ENCODE peak calls at places on chromosomes 12 and 14, in six cellular contexts. One of them, this sample, is unnamed.
A peak's percentile ranks its signal among the peaks of the same experiment; 100 is the strongest.

GRCh38 chr14:93936926-93937325 is 9.8 kb downstream of the FAM181A start:
- DNase-seq in heart left ventricle: no peak
- DNase-seq in breast epithelium: no peak
- DNase-seq in transverse colon: no peak
- DNase-seq in GM23248: no peak
- DNase-seq in aorta: no peak
- DNase-seq in this sample: no peak

GRCh38 chr12:121799175-121799841 is 4.5 kb upstream of the SETD1B start:
- DNase-seq in heart left ventricle: peak; percentile 82
- DNase-seq in aorta: peak; percentile 75
- DNase-seq in GM23248: peak; percentile 90
- DNase-seq in transverse colon: peak; percentile 81
- DNase-seq in breast epithelium: peak; percentile 87
- DNase-seq in this sample: peak; percentile 86

GRCh38 chr12:94731733-94732360 is 81.5 kb upstream of the TMCC3 start:
- DNase-seq in heart left ventricle: no peak
- DNase-seq in aorta: no peak
- DNase-seq in breast epithelium: no peak
- DNase-seq in transverse colon: no peak
- DNase-seq in GM23248: no peak
- DNase-seq in this sample: no peak

GRCh38 chr14:74240794-74241610 is 1.8 kb downstream of the VSX2 start:
- DNase-seq in heart left ventricle: no peak
- DNase-seq in aorta: no peak
- DNase-seq in GM23248: peak; percentile 41
- DNase-seq in breast epithelium: no peak
- DNase-seq in transverse colon: no peak
- DNase-seq in this sample: no peak

GRCh38 chr14:51867753-51868152 is 7.3 kb downstream of the GNG2 start:
- DNase-seq in aorta: no peak
- DNase-seq in GM23248: no peak
- DNase-seq in transverse colon: no peak
- DNase-seq in heart left ventricle: no peak
- DNase-seq in breast epithelium: no peak
- DNase-seq in this sample: no peak

GRCh38 chr14:35287481-35288013 is 4.6 kb upstream of the PSMA6 start:
- DNase-seq in GM23248: no peak
- DNase-seq in aorta: no peak
- DNase-seq in heart left ventricle: no peak
- DNase-seq in transverse colon: peak; percentile 12
- DNase-seq in breast epithelium: no peak
- DNase-seq in this sample: no peak

GRCh38 chr12:65511134-65511912 is 232.8 kb downstream of the MSRB3 start:
- DNase-seq in GM23248: no peak
- DNase-seq in transverse colon: no peak
- DNase-seq in breast epithelium: peak; percentile 69
- DNase-seq in aorta: peak; percentile 48
- DNase-seq in heart left ventricle: peak; percentile 43
- DNase-seq in this sample: peak; percentile 91

GRCh38 chr12:116434155-116435065 is 124.8 kb upstream of the MAP1LC3B2 start:
- DNase-seq in aorta: peak; percentile 95
- DNase-seq in breast epithelium: peak; percentile 94
- DNase-seq in transverse colon: peak; percentile 77
- DNase-seq in heart left ventricle: peak; percentile 64
- DNase-seq in GM23248: peak; percentile 97
- DNase-seq in this sample: peak; percentile 88

GRCh38 chr12:120783197-120783596 is 57.6 kb downstream of the ACADS start:
- DNase-seq in heart left ventricle: no peak
- DNase-seq in transverse colon: no peak
- DNase-seq in breast epithelium: no peak
- DNase-seq in aorta: no peak
- DNase-seq in GM23248: peak; percentile 69
- DNase-seq in this sample: peak; percentile 78

GRCh38 chr12:63982787-63983186 is 138.3 kb downstream of the SRGAP1 start:
- DNase-seq in aorta: no peak
- DNase-seq in heart left ventricle: no peak
- DNase-seq in transverse colon: no peak
- DNase-seq in breast epithelium: no peak
- DNase-seq in GM23248: peak; percentile 40
- DNase-seq in this sample: no peak

GRCh38 chr12:64088431-64089349 is 133.4 kb downstream of the KICS2 start:
- DNase-seq in breast epithelium: peak; percentile 87
- DNase-seq in GM23248: peak; percentile 96
- DNase-seq in aorta: peak; percentile 70
- DNase-seq in transverse colon: peak; percentile 65
- DNase-seq in heart left ventricle: peak; percentile 72
- DNase-seq in this sample: peak; percentile 96

GRCh38 chr12:116187158-116187511 is 90.4 kb downstream of the MED13L start:
- DNase-seq in breast epithelium: no peak
- DNase-seq in GM23248: no peak
- DNase-seq in heart left ventricle: no peak
- DNase-seq in transverse colon: no peak
- DNase-seq in aorta: no peak
- DNase-seq in this sample: peak; percentile 54

GRCh38 chr12:3551386-3551785 is 60.4 kb downstream of the PRMT8 start:
- DNase-seq in GM23248: no peak
- DNase-seq in aorta: no peak
- DNase-seq in breast epithelium: no peak
- DNase-seq in heart left ventricle: no peak
- DNase-seq in transverse colon: no peak
- DNase-seq in this sample: no peak

GRCh38 chr12:53579545-53579955 is 46.6 kb downstream of the ATF7 start:
- DNase-seq in GM23248: no peak
- DNase-seq in breast epithelium: no peak
- DNase-seq in heart left ventricle: no peak
- DNase-seq in aorta: no peak
- DNase-seq in transverse colon: no peak
- DNase-seq in this sample: no peak

GRCh38 chr14:75720828-75721227 is 59.8 kb downstream of the TTLL5 start:
- DNase-seq in aorta: peak; percentile 83
- DNase-seq in heart left ventricle: peak; percentile 65
- DNase-seq in GM23248: peak; percentile 59
- DNase-seq in breast epithelium: peak; percentile 75
- DNase-seq in transverse colon: no peak
- DNase-seq in this sample: peak; percentile 39

GRCh38 chr14:27050195-27050594 is 452.4 kb upstream of the NOVA1 start:
- DNase-seq in heart left ventricle: no peak
- DNase-seq in aorta: no peak
- DNase-seq in GM23248: no peak
- DNase-seq in transverse colon: no peak
- DNase-seq in breast epithelium: no peak
- DNase-seq in this sample: no peak

GRCh38 chr12:2179953-2180736 is 127.4 kb downstream of the CACNA1C start:
- DNase-seq in heart left ventricle: peak; percentile 51
- DNase-seq in aorta: peak; percentile 91
- DNase-seq in transverse colon: peak; percentile 62
- DNase-seq in breast epithelium: peak; percentile 37
- DNase-seq in GM23248: peak; percentile 99
- DNase-seq in this sample: peak; percentile 52

GRCh38 chr12:80936642-80937390 is 918 bp downstream of the LIN7A start:
- DNase-seq in heart left ventricle: peak; percentile 49
- DNase-seq in transverse colon: peak; percentile 51
- DNase-seq in breast epithelium: peak; percentile 28
- DNase-seq in GM23248: peak; percentile 68
- DNase-seq in aorta: peak; percentile 50
- DNase-seq in this sample: peak; percentile 64

GRCh38 chr12:12272869-12273268 is 6.0 kb upstream of the LRP6 start:
- DNase-seq in aorta: no peak
- DNase-seq in transverse colon: no peak
- DNase-seq in heart left ventricle: no peak
- DNase-seq in GM23248: peak; percentile 63
- DNase-seq in breast epithelium: no peak
- DNase-seq in this sample: no peak

GRCh38 chr14:70707138-70708038 is 65.7 kb downstream of the TTC9 start:
- DNase-seq in GM23248: peak; percentile 68
- DNase-seq in transverse colon: no peak
- DNase-seq in aorta: no peak
- DNase-seq in heart left ventricle: no peak
- DNase-seq in breast epithelium: peak; percentile 60
- DNase-seq in this sample: peak; percentile 88

GRCh38 chr12:55385911-55386310 is 14.4 kb upstream of the OR6C65 start:
- DNase-seq in transverse colon: no peak
- DNase-seq in breast epithelium: no peak
- DNase-seq in heart left ventricle: no peak
- DNase-seq in GM23248: no peak
- DNase-seq in aorta: no peak
- DNase-seq in this sample: no peak

DNA sequence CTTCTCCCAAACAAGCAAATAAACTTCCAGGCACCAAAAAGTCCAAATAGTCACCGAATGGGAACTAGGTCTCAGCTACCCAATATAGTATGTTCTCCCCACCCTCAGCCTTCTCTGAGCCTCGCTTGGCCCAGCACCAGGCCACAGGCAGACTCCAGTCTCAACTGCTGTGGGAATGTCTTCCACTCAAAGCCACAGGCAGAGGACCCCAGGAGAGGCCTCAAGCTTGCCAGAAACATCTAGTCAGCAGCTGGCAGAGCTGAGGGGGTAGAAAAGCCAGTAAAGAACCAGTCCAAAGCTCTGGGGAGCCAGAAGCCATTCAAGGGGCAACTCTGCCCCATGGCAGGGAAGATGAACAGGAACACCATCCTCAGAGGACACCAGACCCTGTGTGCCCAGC is 41.8 kb downstream of the FMNL3 start:
- DNase-seq in transverse colon: no peak
- DNase-seq in aorta: no peak
- DNase-seq in GM23248: no peak
- DNase-seq in heart left ventricle: no peak
- DNase-seq in breast epithelium: no peak
- DNase-seq in this sample: no peak
- H3K4me1 ChIP-seq in transverse colon: peaks cover 8% of the 10 kb centered on the region
- H3K4me1 ChIP-seq in aorta: no peaks in the 10 kb centered on the region
- H3K4me1 ChIP-seq in GM23248: peaks cover 35% of the 10 kb centered on the region
- H3K4me1 ChIP-seq in heart left ventricle: peaks cover 55% of the 10 kb centered on the region
- H3K4me1 ChIP-seq in breast epithelium: peaks cover 11% of the 10 kb centered on the region
- H3K4me1 ChIP-seq in this sample: peaks cover 19% of the 10 kb centered on the region

GRCh38 chr12:31859232-31859977 is 99.8 kb upstream of the RESF1 start:
- DNase-seq in transverse colon: peak; percentile 8
- DNase-seq in breast epithelium: no peak
- DNase-seq in aorta: peak; percentile 53
- DNase-seq in GM23248: no peak
- DNase-seq in heart left ventricle: no peak
- DNase-seq in this sample: no peak
- H3K27ac ChIP-seq in transverse colon: no peak overlapping the region
- H3K27ac ChIP-seq in breast epithelium: no peak overlapping the region
- H3K27ac ChIP-seq in aorta: no peak overlapping the region
- H3K27ac ChIP-seq in GM23248: no peak overlapping the region
- H3K27ac ChIP-seq in heart left ventricle: no peak overlapping the region
- H3K27ac ChIP-seq in this sample: no peak overlapping the region

DNA sequence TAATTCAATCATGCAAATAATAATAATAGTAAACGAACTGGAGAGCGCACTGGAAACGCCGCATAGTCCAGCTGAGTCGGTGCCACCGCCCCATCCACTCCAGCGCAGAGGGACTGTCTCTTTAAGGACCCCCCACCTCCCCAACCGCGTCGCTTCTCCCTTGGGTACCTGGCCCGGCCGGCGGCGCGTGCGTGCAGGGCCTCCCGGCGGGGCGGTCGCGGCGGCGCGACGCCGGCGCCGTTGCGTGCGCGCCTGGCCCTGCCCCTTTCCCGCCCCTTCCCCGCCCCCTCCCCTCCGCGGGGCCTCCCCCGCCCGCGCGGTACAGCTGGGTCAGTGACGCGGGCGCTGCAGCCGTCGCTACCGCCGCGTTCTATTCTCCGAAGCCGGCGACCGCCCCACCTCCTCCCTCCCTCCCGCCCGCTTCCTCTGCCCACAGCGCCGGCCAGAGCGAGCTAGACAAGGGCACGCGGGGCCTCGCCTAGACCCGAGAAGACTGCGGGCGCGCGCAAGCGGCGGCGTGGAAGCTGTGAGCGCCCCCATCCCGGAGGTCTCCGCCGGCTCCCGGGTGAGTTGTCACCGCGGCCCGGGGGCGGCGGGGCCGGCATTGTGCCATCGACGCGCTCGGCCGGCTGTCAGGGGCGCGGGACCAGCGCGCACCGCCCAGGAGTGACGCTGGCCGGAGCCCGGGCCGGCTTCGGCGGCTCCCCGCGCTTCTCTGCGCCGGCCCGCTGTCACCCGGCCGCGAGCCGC is at the start of gene SUSD6:
- DNase-seq in aorta: peak; percentile 95
- DNase-seq in GM23248: peak; percentile 95
- DNase-seq in transverse colon: peak; percentile 94
- DNase-seq in breast epithelium: peak; percentile 88
- DNase-seq in heart left ventricle: peak; percentile 94
- DNase-seq in this sample: peak; percentile 94
- H3K4me1 ChIP-seq in aorta: peaks cover 3% of the 10 kb centered on the region
- H3K4me1 ChIP-seq in GM23248: peaks cover 40% of the 10 kb centered on the region
- H3K4me1 ChIP-seq in transverse colon: peaks cover 18% of the 10 kb centered on the region
- H3K4me1 ChIP-seq in breast epithelium: peaks cover 27% of the 10 kb centered on the region
- H3K4me1 ChIP-seq in heart left ventricle: peaks cover 33% of the 10 kb centered on the region
- H3K4me1 ChIP-seq in this sample: peaks cover 23% of the 10 kb centered on the region

GRCh38 chr12:118330421-118331018 is 42.2 kb downstream of the TAOK3 start:
- DNase-seq in breast epithelium: no peak
- DNase-seq in aorta: no peak
- DNase-seq in heart left ventricle: no peak
- DNase-seq in GM23248: no peak
- DNase-seq in transverse colon: no peak
- DNase-seq in this sample: peak; percentile 76

GRCh38 chr12:118326971-118327370 is 45.7 kb downstream of the TAOK3 start:
- DNase-seq in transverse colon: no peak
- DNase-seq in aorta: no peak
- DNase-seq in GM23248: peak; percentile 39
- DNase-seq in breast epithelium: no peak
- DNase-seq in heart left ventricle: no peak
- DNase-seq in this sample: peak; percentile 73

GRCh38 chr12:118327381-118327780 is 45.3 kb downstream of the TAOK3 start:
- DNase-seq in breast epithelium: no peak
- DNase-seq in transverse colon: no peak
- DNase-seq in GM23248: peak; percentile 23
- DNase-seq in aorta: no peak
- DNase-seq in heart left ventricle: no peak
- DNase-seq in this sample: peak; percentile 51

GRCh38 chr12:118332511-118332910 is 40.2 kb downstream of the TAOK3 start:
- DNase-seq in transverse colon: no peak
- DNase-seq in breast epithelium: no peak
- DNase-seq in heart left ventricle: no peak
- DNase-seq in GM23248: peak; percentile 46
- DNase-seq in aorta: no peak
- DNase-seq in this sample: peak; percentile 84

DNA sequence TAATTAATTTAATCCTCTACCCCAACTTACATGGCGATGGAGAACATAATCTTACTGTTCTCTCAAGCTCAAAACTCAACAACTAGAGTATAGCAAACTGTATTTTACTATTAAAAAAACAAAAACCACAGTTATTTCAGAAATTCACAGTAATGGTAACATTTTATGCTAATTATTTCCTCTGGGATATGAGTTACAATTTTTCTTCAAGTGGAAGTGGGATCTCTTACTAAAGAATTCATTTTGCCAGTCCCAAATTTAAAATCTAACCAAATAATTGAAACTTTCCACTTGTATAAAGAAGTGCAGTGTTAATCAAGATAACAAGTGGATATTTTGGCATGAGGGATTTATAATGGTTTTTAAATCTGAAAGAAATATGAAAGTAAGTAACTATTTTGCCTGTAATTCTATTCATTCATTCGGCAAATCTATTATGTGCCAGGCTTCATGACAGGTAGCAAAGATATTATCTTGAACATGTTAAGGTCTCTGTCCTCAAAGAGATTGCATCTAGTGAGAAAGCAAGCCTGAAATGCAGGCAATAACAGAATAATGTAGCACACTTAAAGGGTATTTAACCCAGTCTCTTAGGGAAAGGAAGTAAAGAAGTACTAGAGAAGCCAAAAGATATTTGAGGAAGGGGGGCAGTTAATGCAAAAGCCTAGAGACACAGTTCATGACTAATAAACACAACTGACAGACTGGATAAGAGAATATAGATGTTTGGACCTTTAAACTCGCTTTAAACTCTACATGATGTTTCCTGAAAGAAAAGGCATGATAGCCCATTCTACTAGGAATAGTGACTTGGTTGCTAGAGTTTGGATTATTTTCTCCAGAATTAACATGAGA is 44.0 kb downstream of the TAOK3 start:
- DNase-seq in transverse colon: no peak
- DNase-seq in heart left ventricle: no peak
- DNase-seq in GM23248: no peak
- DNase-seq in aorta: no peak
- DNase-seq in breast epithelium: no peak
- DNase-seq in this sample: no peak
- H3K27ac ChIP-seq in transverse colon: no peak overlapping the region
- H3K27ac ChIP-seq in heart left ventricle: no peak overlapping the region
- H3K27ac ChIP-seq in GM23248: no peak overlapping the region
- H3K27ac ChIP-seq in aorta: no peak overlapping the region
- H3K27ac ChIP-seq in breast epithelium: no peak overlapping the region
- H3K27ac ChIP-seq in this sample: peak overlapping the region; percentile 70

This sample was measured in A673.